ENCODE peak calls at places on chromosomes 11 and 22, in four cellular contexts. G is K562, J is uterus, E is spleen. T is an unnamed sample.

GRCh38 chr11:47010192-47010591 is 73.6 kb downstream of the CSTPP1 start:
- DNase-seq in J (peak), G (no peak), E (no peak), T (no peak)

GRCh38 chr11:119187123-119187892 is 2.0 kb downstream of the NHERF4 start:
- DNase-seq in J (no peak), E (no peak), G (no peak), T (no peak)

GRCh38 chr11:11626128-11626527 is 4.3 kb upstream of the GALNT18 start:
- DNase-seq in J (no peak), E (no peak), G (no peak), T (no peak)

GRCh38 chr22:44493206-44493605 is 4.8 kb downstream of the RTL6 start:
- DNase-seq in J (no peak), E (no peak), G (no peak), T (no peak)

GRCh38 chr11:130473795-130474377 is 25.4 kb downstream of the ADAMTS15 start:
- DNase-seq in E (no peak), G (no peak), J (no peak), T (no peak)

GRCh38 chr11:36354221-36355003 is 58.3 kb downstream of the PRR5L start:
- DNase-seq in J (no peak), E (no peak), G (no peak), T (no peak)

GRCh38 chr11:12291767-12292166 is 85.6 kb upstream of the PARVA start:
- DNase-seq in G (no peak), E (no peak), J (no peak), T (no peak)

GRCh38 chr11:41955635-41956400 is 496.4 kb upstream of the LRRC4C start:
- DNase-seq in J (no peak), G (no peak), E (peak), T (no peak)

GRCh38 chr11:84289381-84289906 is 1003.3 kb upstream of the CCDC90B start:
- DNase-seq in G (no peak), E (no peak), J (no peak), T (peak)

GRCh38 chr11:121334973-121335711 is 42.6 kb downstream of the SC5D start:
- DNase-seq in G (no peak), E (no peak), J (no peak), T (no peak)

GRCh38 chr22:19440411-19441195 is 6.9 kb downstream of the C22orf39 start:
- DNase-seq in G (no peak), J (no peak), E (no peak), T (no peak)
- TF ChIP-seq POLR2A in G (peak), J (no peak), E (no peak), T (no peak)

DNA sequence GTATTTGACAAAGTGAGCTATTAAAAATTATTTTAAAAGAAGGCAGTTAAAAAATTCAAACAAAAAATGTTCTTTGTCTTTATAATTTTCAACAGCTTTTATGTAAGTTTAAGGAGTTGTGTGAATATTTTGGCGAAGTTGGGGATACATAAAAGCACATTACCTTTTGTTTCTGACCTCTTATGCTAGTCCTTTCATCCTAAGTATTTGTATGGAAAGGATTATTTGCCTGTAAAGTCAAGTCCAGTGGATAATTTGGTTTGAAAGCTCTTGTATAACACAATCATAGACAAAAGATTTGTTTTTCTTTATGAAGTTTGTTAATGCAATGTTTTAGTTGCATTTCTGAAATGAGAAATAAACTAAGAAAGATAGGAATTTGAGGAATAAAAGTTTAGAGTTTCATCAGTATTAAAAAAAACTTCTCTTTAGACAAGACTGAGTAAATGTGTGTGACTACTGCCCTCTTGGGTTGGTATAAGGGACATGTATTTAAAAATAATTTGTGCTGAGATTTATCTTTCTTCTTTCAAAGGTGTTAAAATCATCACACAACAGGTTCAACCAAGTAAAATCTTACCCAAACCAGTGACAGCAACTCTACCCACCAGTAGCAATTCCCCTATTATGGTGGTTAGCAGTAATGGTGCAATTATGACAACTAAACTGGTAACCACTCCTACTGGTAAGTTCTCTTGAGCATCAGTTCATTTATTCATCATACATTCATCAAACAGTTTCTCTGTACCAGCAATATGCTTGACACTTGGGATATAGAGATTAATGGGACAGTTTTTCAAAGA is 68.2 kb downstream of the EMSY start:
- DNase-seq in E (no peak), J (no peak), G (no peak), T (no peak)
- TF ChIP-seq POLR2A in E (no peak), J (no peak), G (no peak), T (no peak)

GRCh38 chr11:57406337-57406904 is 16.0 kb upstream of the PRG2 start:
- DNase-seq in J (peak), E (no peak), G (no peak), T (peak)
- TF ChIP-seq POLR2A in J (no peak), E (no peak), G (peak), T (no peak)

DNA sequence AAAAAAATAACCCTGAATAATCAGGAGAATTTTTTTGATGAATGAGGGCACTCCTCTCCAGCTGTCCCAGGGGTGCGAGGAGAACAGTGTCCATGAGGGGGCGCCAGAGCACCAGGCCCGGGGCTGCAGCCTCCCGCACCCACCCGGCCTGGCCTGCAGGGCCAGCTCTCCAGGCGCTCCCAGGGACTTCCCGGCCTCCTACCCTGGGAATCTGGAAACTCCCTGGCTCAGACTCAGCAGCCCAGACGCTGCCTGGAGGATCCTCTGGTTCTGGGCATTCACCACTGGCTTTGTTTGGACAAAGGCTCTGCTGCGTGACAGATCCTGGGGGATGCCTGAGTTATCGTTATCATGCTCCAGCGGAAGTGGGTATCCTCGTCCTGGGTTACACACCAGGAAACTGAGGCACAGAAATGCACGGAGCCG is 31.0 kb downstream of the MCM5 start:
- DNase-seq in E (peak), G (peak), J (peak), T (peak)
- TF ChIP-seq POLR2A in E (no peak), G (no peak), J (peak), T (no peak)

GRCh38 chr11:35146074-35146521 is 7.1 kb downstream of the CD44 start:
- DNase-seq in G (no peak), E (no peak), J (no peak), T (no peak)
- TF ChIP-seq POLR2A in G (no peak), E (no peak), J (no peak), T (no peak)

DNA sequence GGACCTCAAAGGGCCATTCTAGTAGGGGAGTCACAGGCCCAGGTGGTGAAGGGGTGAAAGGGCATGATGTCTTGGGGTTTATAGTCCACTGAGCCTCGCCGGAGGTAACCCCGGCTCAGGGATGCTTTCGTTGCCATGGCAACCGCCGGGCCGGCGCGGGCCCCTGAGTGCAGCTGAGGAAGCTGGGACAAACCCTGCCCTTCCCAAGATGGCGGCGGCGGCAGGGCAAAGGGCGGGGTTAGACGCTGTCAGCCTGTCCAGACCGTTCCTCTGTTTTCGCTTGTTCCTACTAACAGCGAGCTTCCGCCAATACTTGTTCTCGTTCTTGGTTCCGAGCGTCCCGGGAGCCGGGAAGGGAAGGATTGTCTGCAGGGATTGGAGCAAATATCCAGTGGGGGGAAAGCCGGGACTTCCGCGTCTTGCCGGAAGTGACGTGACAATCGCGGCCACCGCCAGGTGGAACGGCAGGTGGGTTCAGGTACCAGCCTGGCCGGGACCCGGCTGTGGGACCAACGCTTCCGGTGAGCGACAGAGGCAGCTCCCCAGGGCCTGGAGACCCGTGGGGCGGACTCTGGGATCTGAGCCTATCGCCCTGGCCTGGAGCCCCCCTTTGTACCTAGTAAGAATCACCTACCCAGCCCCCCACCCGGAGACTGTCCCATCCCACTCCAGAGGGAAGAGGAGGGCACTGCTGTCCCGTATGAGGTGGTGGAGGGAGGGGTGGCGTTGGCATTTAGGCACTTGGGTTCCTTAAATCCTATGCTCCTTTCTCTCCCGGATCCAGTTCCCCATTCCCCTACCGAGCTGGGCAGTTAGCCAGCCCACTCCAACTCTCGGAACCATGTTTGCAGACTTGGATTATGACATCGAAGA is at the start of gene PICK1:
- DNase-seq in J (peak), E (peak), G (peak), T (peak)
- TF ChIP-seq POLR2A in J (peak), E (no peak), G (peak), T (peak)

DNA sequence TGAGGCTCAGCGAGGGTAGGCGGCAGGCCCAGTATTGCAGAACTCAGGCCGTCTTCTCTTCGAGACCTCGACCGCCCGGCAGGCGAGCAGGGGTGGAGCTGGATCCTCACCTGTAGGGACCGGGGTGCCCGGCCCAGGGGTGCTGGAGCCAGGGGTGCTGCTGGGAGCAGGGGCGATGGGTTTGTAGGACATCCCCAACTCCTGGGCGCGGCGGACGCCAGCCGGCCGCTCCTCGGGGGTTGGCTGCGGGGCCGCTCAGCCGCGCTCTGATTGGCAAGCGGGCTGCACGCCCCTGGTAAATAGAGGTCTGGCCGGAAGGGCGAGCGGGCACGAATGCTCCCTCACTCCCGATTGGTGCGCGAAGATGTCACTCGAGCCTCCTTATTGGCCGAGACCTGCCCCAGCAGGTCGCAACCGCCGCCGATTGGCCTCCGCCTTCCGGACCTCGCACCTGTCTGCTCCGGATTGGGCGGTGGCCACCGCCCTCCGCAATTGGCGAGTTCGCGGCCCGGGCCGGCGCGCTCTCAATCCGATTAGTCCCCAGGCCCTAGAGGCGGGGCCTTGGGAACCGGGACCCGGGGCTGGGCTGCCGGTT is at the start of gene CDK2AP2:
- DNase-seq in G (peak), E (peak), J (peak), T (peak)
- TF ChIP-seq POLR2A in G (peak), E (peak), J (peak), T (peak)

GRCh38 chr22:29340566-29340965 is 25.1 kb upstream of the RASL10A start:
- DNase-seq in E (no peak), G (no peak), J (no peak), T (no peak)

GRCh38 chr22:29341849-29342127 is 26.3 kb upstream of the RASL10A start:
- DNase-seq in J (no peak), E (no peak), G (no peak), T (no peak)

GRCh38 chr22:29342177-29342576 is 26.7 kb upstream of the RASL10A start:
- DNase-seq in J (no peak), G (no peak), E (no peak), T (no peak)

GRCh38 chr22:29342577-29343312 is 27.2 kb upstream of the RASL10A start:
- DNase-seq in E (no peak), G (peak), J (no peak), T (no peak)

DNA sequence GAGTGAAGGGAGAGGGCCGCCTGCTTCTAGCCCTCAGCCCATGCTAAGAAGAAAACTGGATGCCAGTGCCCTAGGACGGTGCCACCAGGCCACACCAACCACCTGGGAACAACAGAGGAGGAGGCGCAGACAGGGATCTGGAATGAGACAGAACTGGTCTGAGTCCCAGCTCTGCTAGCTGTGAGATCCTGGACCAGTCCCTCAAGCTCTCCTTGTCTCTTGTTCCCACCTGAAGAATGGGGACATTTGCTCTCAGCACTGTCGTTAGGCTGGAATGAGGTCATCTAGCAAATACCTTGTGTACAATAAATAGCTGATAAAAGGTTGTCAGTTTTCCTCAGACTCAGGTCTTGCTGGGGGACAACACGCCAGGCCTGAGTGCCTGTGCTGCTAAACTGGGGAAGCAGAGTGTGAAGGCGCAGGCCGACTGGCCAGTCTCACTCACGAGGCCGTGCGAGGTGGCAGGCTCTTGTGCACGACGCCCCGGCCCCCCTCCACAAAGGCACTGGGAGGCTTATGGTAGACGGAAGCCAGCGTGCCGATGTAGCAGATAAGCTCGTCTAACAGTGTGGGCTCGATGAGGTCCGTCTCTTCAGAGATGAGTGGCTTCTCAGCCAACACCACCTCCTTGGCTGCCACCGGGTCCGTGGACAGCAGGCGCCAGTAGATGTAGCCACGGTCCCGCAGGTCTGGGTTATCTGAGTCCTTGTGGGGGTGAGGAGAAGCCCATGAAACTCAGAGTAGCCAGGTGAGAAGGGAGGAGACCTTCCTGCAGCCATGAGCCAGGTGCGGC is 25.8 kb upstream of the RASL10A start:
- DNase-seq in J (no peak), E (no peak), G (no peak), T (no peak)
- TF ChIP-seq POLR2A in J (no peak), E (no peak), G (no peak), T (no peak)

GRCh38 chr11:111601979-111602864 is at the start of gene SIK2:
- DNase-seq in J (peak), E (peak), G (peak), T (peak)
- TF ChIP-seq POLR2A in J (peak), E (no peak), G (peak), T (no peak)